ENCODE peak calls at places on chromosomes 2 and 18, in six cellular contexts. One of them, this sample, is unnamed. For H3K36me3, the result is how much of the 10 kb centered on the place peaks cover.

GRCh38 chr2:42025151-42025582 is 22.7 kb upstream of the PKDCC start:
- DNase-seq in cardiac muscle cell: peak
- DNase-seq in colonic mucosa: no peak
- DNase-seq in right atrium auricular region: no peak
- DNase-seq in adrenal gland: peak
- DNase-seq in lung: no peak
- DNase-seq in this sample: no peak

GRCh38 chr2:189347540-189347939 is 93.7 kb upstream of the WDR75 start:
- DNase-seq in cardiac muscle cell: peak
- DNase-seq in colonic mucosa: peak
- DNase-seq in right atrium auricular region: peak
- DNase-seq in adrenal gland: peak
- DNase-seq in lung: no peak
- DNase-seq in this sample: peak

GRCh38 chr2:216866515-216867095 is 6.7 kb upstream of the TNP1 start:
- DNase-seq in cardiac muscle cell: no peak
- DNase-seq in colonic mucosa: no peak
- DNase-seq in right atrium auricular region: no peak
- DNase-seq in adrenal gland: no peak
- DNase-seq in lung: no peak
- DNase-seq in this sample: peak

GRCh38 chr2:173191601-173192000 is 116.0 kb downstream of the MAP3K20 start:
- DNase-seq in cardiac muscle cell: no peak
- DNase-seq in colonic mucosa: no peak
- DNase-seq in right atrium auricular region: no peak
- DNase-seq in adrenal gland: no peak
- DNase-seq in lung: no peak
- DNase-seq in this sample: peak

GRCh38 chr2:171390941-171391516 is 42.8 kb downstream of the METTL8 start:
- DNase-seq in cardiac muscle cell: peak
- DNase-seq in colonic mucosa: no peak
- DNase-seq in right atrium auricular region: no peak
- DNase-seq in adrenal gland: no peak
- DNase-seq in lung: no peak
- DNase-seq in this sample: peak

GRCh38 chr2:208466920-208467298 is 60.3 kb downstream of the PTH2R start:
- DNase-seq in cardiac muscle cell: peak
- DNase-seq in colonic mucosa: no peak
- DNase-seq in right atrium auricular region: no peak
- DNase-seq in adrenal gland: no peak
- DNase-seq in lung: no peak
- DNase-seq in this sample: no peak

GRCh38 chr2:215882689-215883088 is 130.7 kb downstream of the MREG start:
- DNase-seq in cardiac muscle cell: no peak
- DNase-seq in colonic mucosa: no peak
- DNase-seq in right atrium auricular region: no peak
- DNase-seq in adrenal gland: no peak
- DNase-seq in lung: no peak
- DNase-seq in this sample: peak

GRCh38 chr2:18432999-18433398 is 127.5 kb downstream of the RDH14 start:
- DNase-seq in cardiac muscle cell: peak
- DNase-seq in colonic mucosa: no peak
- DNase-seq in right atrium auricular region: no peak
- DNase-seq in adrenal gland: no peak
- DNase-seq in lung: no peak
- DNase-seq in this sample: no peak

GRCh38 chr18:6255121-6255742 is 159.5 kb downstream of the L3MBTL4 start:
- DNase-seq in cardiac muscle cell: no peak
- DNase-seq in colonic mucosa: no peak
- DNase-seq in right atrium auricular region: no peak
- DNase-seq in adrenal gland: no peak
- DNase-seq in lung: no peak
- DNase-seq in this sample: no peak

GRCh38 chr2:236661762-236662110 is 92.1 kb downstream of the ACKR3 start:
- DNase-seq in cardiac muscle cell: peak
- DNase-seq in colonic mucosa: no peak
- DNase-seq in right atrium auricular region: peak
- DNase-seq in adrenal gland: no peak
- DNase-seq in lung: no peak
- DNase-seq in this sample: no peak

GRCh38 chr2:61510674-61511671 is 27.2 kb downstream of the XPO1 start:
- DNase-seq in cardiac muscle cell: peak
- DNase-seq in colonic mucosa: no peak
- DNase-seq in right atrium auricular region: no peak
- DNase-seq in adrenal gland: no peak
- DNase-seq in lung: no peak
- DNase-seq in this sample: no peak

GRCh38 chr2:237968048-237968862 is 1.4 kb downstream of the UBE2F start:
- DNase-seq in cardiac muscle cell: peak
- DNase-seq in colonic mucosa: peak
- DNase-seq in right atrium auricular region: peak
- DNase-seq in adrenal gland: peak
- DNase-seq in lung: no peak
- DNase-seq in this sample: peak

GRCh38 chr18:7524786-7525185 is 42.3 kb upstream of the PTPRM start:
- DNase-seq in cardiac muscle cell: peak
- DNase-seq in colonic mucosa: no peak
- DNase-seq in right atrium auricular region: no peak
- DNase-seq in adrenal gland: peak
- DNase-seq in lung: no peak
- DNase-seq in this sample: no peak

GRCh38 chr2:127081826-127082633 is 24.9 kb downstream of the BIN1 start:
- DNase-seq in cardiac muscle cell: peak
- DNase-seq in colonic mucosa: no peak
- DNase-seq in right atrium auricular region: no peak
- DNase-seq in adrenal gland: peak
- DNase-seq in lung: no peak
- DNase-seq in this sample: no peak

GRCh38 chr2:105431367-105432088 is 32.7 kb upstream of the FHL2 start:
- DNase-seq in cardiac muscle cell: peak
- DNase-seq in colonic mucosa: no peak
- DNase-seq in right atrium auricular region: peak
- DNase-seq in adrenal gland: peak
- DNase-seq in lung: no peak
- DNase-seq in this sample: no peak

GRCh38 chr2:236572482-236572881 is 2.9 kb downstream of the ACKR3 start:
- DNase-seq in cardiac muscle cell: no peak
- DNase-seq in colonic mucosa: peak
- DNase-seq in right atrium auricular region: no peak
- DNase-seq in adrenal gland: no peak
- DNase-seq in lung: no peak
- DNase-seq in this sample: no peak

GRCh38 chr2:1869987-1870386 is 125.7 kb upstream of the PXDN start:
- DNase-seq in cardiac muscle cell: no peak
- DNase-seq in colonic mucosa: no peak
- DNase-seq in right atrium auricular region: no peak
- DNase-seq in adrenal gland: no peak
- DNase-seq in lung: no peak
- DNase-seq in this sample: peak

GRCh38 chr2:232437130-232437620 is 18.8 kb upstream of the ALPI start:
- DNase-seq in cardiac muscle cell: no peak
- DNase-seq in colonic mucosa: no peak
- DNase-seq in right atrium auricular region: no peak
- DNase-seq in adrenal gland: peak
- DNase-seq in lung: no peak
- DNase-seq in this sample: no peak

GRCh38 chr2:195363496-195363895 is 293.5 kb upstream of the SLC39A10 start:
- DNase-seq in cardiac muscle cell: no peak
- DNase-seq in colonic mucosa: no peak
- DNase-seq in right atrium auricular region: no peak
- DNase-seq in adrenal gland: no peak
- DNase-seq in lung: no peak
- DNase-seq in this sample: peak

GRCh38 chr2:133489641-133490411 is 78.4 kb downstream of the NCKAP5 start:
- DNase-seq in cardiac muscle cell: peak
- DNase-seq in colonic mucosa: peak
- DNase-seq in right atrium auricular region: no peak
- DNase-seq in adrenal gland: peak
- DNase-seq in lung: peak
- DNase-seq in this sample: peak

GRCh38 chr18:56391933-56392590 is 246.3 kb downstream of the TXNL1 start:
- DNase-seq in cardiac muscle cell: no peak
- DNase-seq in colonic mucosa: no peak
- DNase-seq in right atrium auricular region: no peak
- DNase-seq in adrenal gland: no peak
- DNase-seq in lung: no peak
- DNase-seq in this sample: no peak

GRCh38 chr2:60570281-60570680 is 16.8 kb upstream of the BCL11A start:
- DNase-seq in cardiac muscle cell: no peak
- DNase-seq in colonic mucosa: no peak
- DNase-seq in right atrium auricular region: no peak
- DNase-seq in adrenal gland: no peak
- DNase-seq in lung: no peak
- DNase-seq in this sample: peak

GRCh38 chr2:10880586-10881321 is 31.0 kb upstream of the KCNF1 start:
- DNase-seq in cardiac muscle cell: no peak
- DNase-seq in colonic mucosa: no peak
- DNase-seq in right atrium auricular region: no peak
- DNase-seq in adrenal gland: no peak
- DNase-seq in lung: no peak
- DNase-seq in this sample: no peak

GRCh38 chr18:11203998-11204397 is 54.6 kb upstream of the PIEZO2 start:
- DNase-seq in cardiac muscle cell: no peak
- DNase-seq in colonic mucosa: no peak
- DNase-seq in right atrium auricular region: no peak
- DNase-seq in adrenal gland: no peak
- DNase-seq in lung: no peak
- DNase-seq in this sample: no peak

GRCh38 chr18:49362431-49362830 is 98.0 kb downstream of the DYM start:
- DNase-seq in cardiac muscle cell: peak
- DNase-seq in colonic mucosa: no peak
- DNase-seq in right atrium auricular region: no peak
- DNase-seq in adrenal gland: no peak
- DNase-seq in lung: no peak
- DNase-seq in this sample: no peak

GRCh38 chr2:53672881-53673522 is 94.6 kb upstream of the CHAC2 start:
- DNase-seq in cardiac muscle cell: peak
- DNase-seq in colonic mucosa: no peak
- DNase-seq in right atrium auricular region: no peak
- DNase-seq in adrenal gland: no peak
- DNase-seq in lung: no peak
- DNase-seq in this sample: no peak

GRCh38 chr2:21030983-21031968 is 12.6 kb downstream of the APOB start:
- DNase-seq in cardiac muscle cell: no peak
- DNase-seq in colonic mucosa: no peak
- DNase-seq in right atrium auricular region: no peak
- DNase-seq in adrenal gland: no peak
- DNase-seq in lung: no peak
- DNase-seq in this sample: no peak

GRCh38 chr2:203559640-203560039 is 24.5 kb upstream of the RAPH1 start:
- DNase-seq in cardiac muscle cell: no peak
- DNase-seq in colonic mucosa: no peak
- DNase-seq in right atrium auricular region: no peak
- DNase-seq in adrenal gland: no peak
- DNase-seq in lung: no peak
- DNase-seq in this sample: no peak

GRCh38 chr2:68824831-68825230 is 46.4 kb downstream of the BMP10 start:
- DNase-seq in cardiac muscle cell: peak
- DNase-seq in colonic mucosa: no peak
- DNase-seq in right atrium auricular region: no peak
- DNase-seq in adrenal gland: no peak
- DNase-seq in lung: no peak
- DNase-seq in this sample: peak

GRCh38 chr2:68806511-68807109 is 64.6 kb downstream of the BMP10 start:
- DNase-seq in cardiac muscle cell: peak
- DNase-seq in colonic mucosa: no peak
- DNase-seq in right atrium auricular region: no peak
- DNase-seq in adrenal gland: no peak
- DNase-seq in lung: no peak
- DNase-seq in this sample: peak

GRCh38 chr2:143686585-143687164 is 557.5 kb downstream of the ARHGAP15 start:
- DNase-seq in cardiac muscle cell: peak
- DNase-seq in colonic mucosa: no peak
- DNase-seq in right atrium auricular region: no peak
- DNase-seq in adrenal gland: no peak
- DNase-seq in lung: no peak
- DNase-seq in this sample: peak

GRCh38 chr18:54671291-54671881 is 80.3 kb downstream of the DYNAP start:
- DNase-seq in cardiac muscle cell: peak
- DNase-seq in colonic mucosa: no peak
- DNase-seq in right atrium auricular region: no peak
- DNase-seq in adrenal gland: no peak
- DNase-seq in lung: no peak
- DNase-seq in this sample: peak

GRCh38 chr2:19682493-19682892 is 219.3 kb downstream of the TTC32 start:
- DNase-seq in cardiac muscle cell: no peak
- DNase-seq in colonic mucosa: no peak
- DNase-seq in right atrium auricular region: no peak
- DNase-seq in adrenal gland: no peak
- DNase-seq in lung: no peak
- DNase-seq in this sample: peak

GRCh38 chr2:65431417-65432226 is 777 bp downstream of the SPRED2 start:
- DNase-seq in cardiac muscle cell: peak
- DNase-seq in colonic mucosa: peak
- DNase-seq in right atrium auricular region: no peak
- DNase-seq in adrenal gland: peak
- DNase-seq in lung: peak
- DNase-seq in this sample: no peak

GRCh38 chr2:98822301-98823164 is 91.6 kb upstream of the MGAT4A start:
- DNase-seq in cardiac muscle cell: no peak
- DNase-seq in colonic mucosa: no peak
- DNase-seq in right atrium auricular region: no peak
- DNase-seq in adrenal gland: peak
- DNase-seq in lung: peak
- DNase-seq in this sample: no peak
- TF ChIP-seq CTCF in cardiac muscle cell: peak
- TF ChIP-seq CTCF in colonic mucosa: no peak
- TF ChIP-seq CTCF in right atrium auricular region: peak
- TF ChIP-seq CTCF in adrenal gland: no peak
- TF ChIP-seq CTCF in lung: peak
- TF ChIP-seq CTCF in this sample: peak

GRCh38 chr2:160380613-160381012 is 113.0 kb downstream of the RBMS1 start:
- DNase-seq in cardiac muscle cell: no peak
- DNase-seq in colonic mucosa: no peak
- DNase-seq in right atrium auricular region: no peak
- DNase-seq in adrenal gland: no peak
- DNase-seq in lung: no peak
- DNase-seq in this sample: no peak
- H3K4me3 ChIP-seq in cardiac muscle cell: no peak
- H3K4me3 ChIP-seq in colonic mucosa: no peak
- H3K4me3 ChIP-seq in right atrium auricular region: no peak
- H3K4me3 ChIP-seq in adrenal gland: no peak
- H3K4me3 ChIP-seq in lung: no peak
- H3K4me3 ChIP-seq in this sample: no peak

GRCh38 chr2:240556553-240557100 is 1.2 kb downstream of the ANKMY1 start:
- DNase-seq in cardiac muscle cell: peak
- DNase-seq in colonic mucosa: peak
- DNase-seq in right atrium auricular region: no peak
- DNase-seq in adrenal gland: peak
- DNase-seq in lung: no peak
- DNase-seq in this sample: peak
- H3K36me3 ChIP-seq in cardiac muscle cell: under half
- H3K36me3 ChIP-seq in colonic mucosa: under half
- H3K36me3 ChIP-seq in right atrium auricular region: under half
- H3K36me3 ChIP-seq in adrenal gland: under half
- H3K36me3 ChIP-seq in lung: under half
- H3K36me3 ChIP-seq in this sample: under half

GRCh38 chr2:222916229-222917197 is 55.7 kb downstream of the ACSL3 start:
- DNase-seq in cardiac muscle cell: no peak
- DNase-seq in colonic mucosa: no peak
- DNase-seq in right atrium auricular region: no peak
- DNase-seq in adrenal gland: no peak
- DNase-seq in lung: no peak
- DNase-seq in this sample: no peak
- TF ChIP-seq CTCF in cardiac muscle cell: peak
- TF ChIP-seq CTCF in colonic mucosa: no peak
- TF ChIP-seq CTCF in right atrium auricular region: peak
- TF ChIP-seq CTCF in adrenal gland: no peak
- TF ChIP-seq CTCF in lung: no peak
- TF ChIP-seq CTCF in this sample: no peak

GRCh38 chr18:76801567-76802505 is 20.5 kb upstream of the ZNF236 start:
- DNase-seq in cardiac muscle cell: peak
- DNase-seq in colonic mucosa: peak
- DNase-seq in right atrium auricular region: no peak
- DNase-seq in adrenal gland: peak
- DNase-seq in lung: peak
- DNase-seq in this sample: no peak
- H3K4me3 ChIP-seq in cardiac muscle cell: peak
- H3K4me3 ChIP-seq in colonic mucosa: peak
- H3K4me3 ChIP-seq in right atrium auricular region: no peak
- H3K4me3 ChIP-seq in adrenal gland: no peak
- H3K4me3 ChIP-seq in lung: no peak
- H3K4me3 ChIP-seq in this sample: peak

This sample was measured in bronchial epithelial cell.